ENCODE peak calls at places on chromosomes 16 and 17, in five cellular contexts. K is GM13977, Q is tibial artery, E is lung, P is spleen. G is an unnamed sample.

GRCh38 chr16:67719048-67719777 is at the start of gene GFOD2:
- DNase-seq in P (peak), Q (peak), E (peak), K (peak), G (peak)

GRCh38 chr16:24855678-24856077 is 9.9 kb downstream of the SLC5A11 start:
- DNase-seq in K (no peak), E (no peak), Q (no peak), P (no peak), G (no peak)

GRCh38 chr17:79941088-79942010 is 94.3 kb downstream of the TBC1D16 start:
- DNase-seq in K (no peak), Q (peak), P (peak), E (no peak), G (no peak)

GRCh38 chr17:80219013-80219776 is 938 bp downstream of the SGSH start:
- DNase-seq in E (peak), Q (peak), P (peak), K (peak), G (peak)

GRCh38 chr16:68429081-68429740 is 19.1 kb downstream of the SMPD3 start:
- DNase-seq in E (no peak), Q (peak), P (no peak), K (no peak), G (no peak)

GRCh38 chr16:7997966-7998365 is 592.3 kb downstream of the TMEM114 start:
- DNase-seq in K (no peak), E (no peak), P (no peak), Q (no peak), G (no peak)

GRCh38 chr16:24944206-24944605 is 71.0 kb downstream of the ARHGAP17 start:
- DNase-seq in Q (no peak), K (no peak), E (no peak), P (no peak), G (no peak)

GRCh38 chr17:2250140-2251095 is 53.2 kb downstream of the SMG6 start:
- DNase-seq in Q (no peak), E (no peak), K (no peak), P (no peak), G (no peak)

GRCh38 chr16:29820271-29820701 is at the start of gene MVP:
- DNase-seq in E (peak), Q (peak), P (peak), K (peak), G (peak)

GRCh38 chr17:49910094-49910857 is 58.7 kb upstream of the DLX4 start:
- DNase-seq in E (no peak), K (no peak), P (no peak), Q (no peak), G (no peak)

GRCh38 chr17:79305831-79306687 is 231.4 kb downstream of the ENGASE start:
- DNase-seq in E (no peak), Q (peak), P (peak), K (no peak), G (no peak)

GRCh38 chr16:2028146-2028545 is 1.4 kb downstream of the NHERF2 start:
- DNase-seq in Q (no peak), K (no peak), P (no peak), E (no peak), G (no peak)

GRCh38 chr16:58709338-58709737 is 24.8 kb upstream of the SLC38A7 start:
- DNase-seq in Q (no peak), K (no peak), P (no peak), E (no peak), G (no peak)

GRCh38 chr16:80148826-80149225 is 392.0 kb upstream of the DYNLRB2 start:
- DNase-seq in K (no peak), Q (no peak), P (no peak), E (no peak), G (no peak)

GRCh38 chr16:4159726-4160125 is 43.5 kb upstream of the ADCY9 start:
- DNase-seq in P (no peak), Q (no peak), E (no peak), K (no peak), G (no peak)

GRCh38 chr16:4157376-4157825 is 41.2 kb upstream of the ADCY9 start:
- DNase-seq in K (no peak), Q (no peak), P (no peak), E (no peak), G (no peak)

GRCh38 chr16:4158143-4159093 is 42.2 kb upstream of the ADCY9 start:
- DNase-seq in P (no peak), Q (no peak), K (no peak), E (no peak), G (no peak)

GRCh38 chr16:4160663-4161436 is 44.6 kb upstream of the ADCY9 start:
- DNase-seq in K (no peak), Q (no peak), P (no peak), E (no peak), G (peak)
- TF ChIP-seq CTCF in K (no peak), Q (no peak), P (no peak), E (no peak), G (peak)

GRCh38 chr17:58183514-58183913 is 9.0 kb upstream of the EPX start:
- DNase-seq in K (no peak), P (no peak), E (no peak), Q (no peak), G (no peak)

GRCh38 chr17:58184986-58185761 is 7.4 kb upstream of the EPX start:
- DNase-seq in Q (no peak), K (no peak), E (no peak), P (no peak), G (no peak)

GRCh38 chr17:58186591-58186990 is 5.9 kb upstream of the EPX start:
- DNase-seq in Q (no peak), P (no peak), E (no peak), K (no peak), G (no peak)

GRCh38 chr17:58184308-58184985 is 8.1 kb upstream of the EPX start:
- DNase-seq in E (no peak), P (no peak), K (no peak), Q (no peak), G (no peak)

DNA sequence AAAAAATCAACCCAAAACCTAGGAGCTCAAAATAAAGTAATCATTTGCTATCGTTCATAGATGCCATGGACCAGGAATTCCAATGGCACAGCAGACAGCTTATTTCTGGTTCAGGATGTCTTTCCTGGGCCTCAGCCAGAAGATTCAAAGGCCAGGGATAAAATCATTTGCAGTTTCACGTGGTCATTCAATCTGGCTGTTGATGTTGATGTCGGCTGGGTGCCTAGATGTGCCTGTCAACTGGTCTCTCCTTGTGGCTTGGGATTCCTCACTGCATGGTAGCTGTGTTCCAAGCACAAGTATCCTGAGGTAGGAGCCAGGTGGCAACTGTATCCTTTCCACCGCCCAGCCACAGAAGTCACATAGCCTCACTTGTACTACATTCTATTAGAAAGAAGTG is 10.7 kb upstream of the EPX start:
- DNase-seq in E (no peak), Q (no peak), P (no peak), K (no peak), G (no peak)
- TF ChIP-seq CTCF in E (no peak), Q (no peak), P (no peak), K (no peak), G (no peak)

DNA sequence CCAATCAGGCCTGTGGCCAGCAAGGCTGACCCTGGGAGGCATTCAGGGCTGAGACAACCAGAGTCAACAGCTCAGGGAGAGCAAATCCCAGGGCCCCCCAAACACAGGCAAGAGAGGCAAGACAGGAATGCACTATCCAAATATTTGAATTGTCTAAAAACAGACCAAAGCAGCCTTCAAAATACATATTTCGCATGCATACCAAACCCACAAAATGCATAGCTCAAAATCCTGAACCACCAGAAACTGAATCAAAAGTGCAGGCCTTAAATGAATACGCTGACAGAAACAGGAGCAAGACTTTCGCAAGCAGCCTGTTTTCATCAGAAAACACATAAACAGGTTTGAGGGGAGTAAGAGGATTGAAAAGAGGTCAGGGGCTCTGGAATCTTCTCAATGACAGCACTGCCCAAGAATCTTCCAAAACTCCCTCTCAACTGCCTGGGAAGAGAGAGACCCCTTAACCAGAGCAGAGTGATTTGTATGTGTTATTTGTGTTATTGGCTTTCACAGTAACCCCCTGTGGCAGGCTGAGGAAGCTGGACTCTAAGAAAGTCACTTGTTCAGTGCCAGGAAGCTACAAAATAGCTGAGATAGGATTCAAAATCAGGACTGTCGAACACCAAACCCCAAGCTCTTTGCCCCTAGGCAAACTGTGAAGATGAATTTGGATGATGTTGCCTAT is 213.5 kb upstream of the CDH5 start:
- DNase-seq in Q (no peak), P (no peak), E (no peak), K (no peak), G (no peak)
- TF ChIP-seq CTCF in Q (no peak), P (no peak), E (no peak), K (no peak), G (no peak)

DNA sequence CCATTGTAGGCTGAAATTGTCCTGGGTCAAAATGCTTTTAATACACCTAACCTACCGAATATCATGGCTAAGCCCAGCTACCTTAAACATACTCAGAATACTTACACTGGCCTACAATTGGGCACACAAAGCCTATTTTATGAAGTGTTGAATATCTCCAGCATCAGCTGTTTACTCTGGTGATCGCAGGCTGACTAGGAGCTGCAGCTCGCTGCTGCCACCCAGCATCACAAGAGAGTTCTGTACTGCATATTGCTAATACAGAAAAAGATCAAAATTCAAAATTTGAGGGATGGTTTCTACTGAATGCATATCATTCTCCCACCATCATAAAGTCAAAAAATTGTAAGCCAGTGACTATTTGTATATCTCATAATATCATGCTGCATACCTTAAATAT is 55.3 kb downstream of the ULK2 start:
- DNase-seq in Q (no peak), P (no peak), K (no peak), E (no peak), G (no peak)
- TF ChIP-seq CTCF in Q (no peak), P (no peak), K (peak), E (no peak), G (no peak)

GRCh38 chr16:66274335-66275110 is 92.0 kb upstream of the CDH5 start:
- DNase-seq in K (peak), P (no peak), Q (no peak), E (no peak), G (no peak)
- TF ChIP-seq CTCF in K (peak), P (no peak), Q (peak), E (no peak), G (peak)

DNA sequence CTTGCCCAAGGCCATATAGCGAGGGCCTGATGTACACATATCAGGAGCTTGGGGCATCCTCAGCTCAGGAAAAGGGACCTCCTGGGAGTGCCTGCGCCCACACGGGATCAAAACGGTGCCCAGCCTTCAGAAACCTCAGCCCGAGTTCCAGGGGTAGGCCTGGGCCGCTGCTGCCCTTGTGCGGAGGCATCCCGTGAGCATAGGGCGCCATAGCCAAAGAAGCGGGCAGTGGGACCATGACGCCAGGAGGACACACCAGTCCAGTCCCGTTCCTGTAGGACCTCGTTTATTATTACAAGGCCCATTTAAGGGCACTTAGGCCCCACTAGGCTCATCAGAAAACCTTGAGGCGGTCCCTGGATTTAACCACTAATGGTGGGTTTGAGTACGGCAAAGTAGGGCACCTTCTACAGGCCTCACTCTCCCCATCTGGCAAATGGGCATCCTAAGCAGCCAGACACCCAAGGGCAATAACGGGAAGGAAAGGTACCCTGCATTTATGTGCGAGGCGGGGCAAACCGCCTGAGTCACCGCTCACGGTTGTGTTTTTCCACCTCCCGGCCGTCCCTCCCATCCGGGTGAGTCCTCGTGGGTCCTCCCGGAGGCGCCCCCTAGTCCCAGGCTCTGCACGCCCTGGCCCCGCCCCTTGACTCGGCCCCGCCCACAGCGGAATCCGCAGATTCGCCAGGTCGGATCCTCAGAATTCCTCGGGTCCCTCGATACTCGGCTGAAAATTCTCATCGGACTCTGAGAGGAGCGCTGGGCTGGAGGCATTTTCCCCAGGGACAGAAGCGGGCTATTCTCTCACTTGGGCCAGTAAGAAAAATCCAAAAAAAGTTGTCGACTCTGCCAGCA is 726 bp upstream of the SETD1A start:
- DNase-seq in P (peak), K (peak), E (peak), Q (peak), G (peak)
- TF ChIP-seq CTCF in P (no peak), K (peak), E (peak), Q (peak), G (no peak)

DNA sequence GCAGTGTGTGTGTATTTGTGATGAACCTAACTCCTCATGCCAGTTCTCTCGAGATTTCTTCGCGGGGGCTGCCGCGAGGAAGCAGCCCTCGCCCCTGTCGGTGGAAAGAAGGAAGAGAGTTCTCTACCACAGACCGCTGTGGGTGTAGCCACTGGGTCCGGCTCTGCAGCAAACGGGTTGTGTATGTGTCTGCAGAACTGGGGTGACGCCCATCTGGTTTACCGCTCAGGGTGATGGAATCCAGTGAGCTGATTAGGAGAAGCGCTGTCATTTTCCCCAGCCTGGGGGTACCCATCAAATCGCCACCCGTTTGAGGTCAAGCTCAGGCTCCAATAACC is 7.7 kb downstream of the CORO6 start:
- DNase-seq in P (peak), K (peak), E (no peak), Q (no peak), G (no peak)
- TF ChIP-seq CTCF in P (no peak), K (no peak), E (no peak), Q (no peak), G (no peak)

GRCh38 chr17:44084131-44084538 is 13.6 kb downstream of the G6PC3 start:
- DNase-seq in Q (no peak), P (no peak), K (peak), E (no peak), G (no peak)
- TF ChIP-seq CTCF in Q (no peak), P (no peak), K (peak), E (no peak), G (peak)

G was measured in CD14-positive monocyte.